ENCODE peak calls at places on chromosome 4, in eight cellular contexts. G is GM13976, H is HFF-Myc, I is mammary epithelial cell, W is lung, F is tibial nerve, K is ovary, J is fibroblast of the aortic adventitia. Q is an unnamed sample.

GRCh38 chr4:57602133-57602532 is 491.9 kb upstream of the IGFBP7 start:
- DNase-seq in W (no peak), J (no peak), K (no peak), I (no peak), G (no peak), H (no peak), F (no peak), Q (no peak)

GRCh38 chr4:4670869-4671268 is 129.0 kb upstream of the STX18 start:
- DNase-seq in W (no peak), K (no peak), G (no peak), H (no peak), I (no peak), J (no peak), F (no peak), Q (no peak)

GRCh38 chr4:102263024-102263787 is 82.1 kb downstream of the SLC39A8 start:
- DNase-seq in W (no peak), K (no peak), G (peak; percentile 41), H (no peak), F (no peak), I (peak; percentile 70), J (peak; percentile 70), Q (peak; percentile 50)

GRCh38 chr4:101594588-101594987 is 195.9 kb upstream of the BANK1 start:
- DNase-seq in W (no peak), G (no peak), I (no peak), K (no peak), F (no peak), H (no peak), J (no peak), Q (no peak)

GRCh38 chr4:21948347-21949072 is at the start of gene KCNIP4:
- DNase-seq in I (peak; percentile 34), W (no peak), K (peak; percentile 61), H (no peak), J (peak; percentile 21), G (no peak), F (no peak), Q (no peak)

GRCh38 chr4:10180927-10181744 is 64.5 kb upstream of the WDR1 start:
- DNase-seq in H (no peak), W (no peak), G (peak; percentile 45), K (no peak), I (peak; percentile 47), F (no peak), J (peak; percentile 96), Q (no peak)

GRCh38 chr4:3261411-3262207 is 12.7 kb downstream of the MSANTD1 start:
- DNase-seq in H (no peak), I (no peak), J (no peak), G (no peak), F (peak; percentile 5), K (no peak), W (no peak), Q (no peak)

GRCh38 chr4:165394275-165394674 is 15.5 kb downstream of the CPE start:
- DNase-seq in W (no peak), H (no peak), I (peak; percentile 81), J (peak; percentile 91), K (no peak), G (no peak), F (no peak), Q (no peak)

DNA sequence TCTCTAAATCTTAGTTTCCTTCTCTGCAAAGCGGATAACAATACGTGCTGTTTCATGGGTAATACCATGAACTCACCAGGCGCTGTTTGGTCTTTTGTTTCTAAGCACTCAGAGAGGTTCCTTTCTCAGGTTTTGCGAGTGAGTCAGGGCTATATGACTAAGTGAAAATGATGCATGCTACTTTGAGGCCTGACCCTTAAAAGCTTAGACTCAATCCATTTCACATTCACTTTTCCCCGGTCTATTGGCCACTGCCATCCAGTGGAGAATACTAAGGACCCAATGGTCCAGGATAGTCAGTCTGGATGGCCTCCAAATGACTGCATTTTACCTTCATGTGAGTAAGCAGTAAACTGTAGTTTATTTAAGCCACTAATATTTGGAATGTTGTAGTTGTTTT is 400.8 kb upstream of the SLIT2 start:
- DNase-seq in H (peak; percentile 70), G (no peak), F (no peak), I (peak; percentile 27), K (no peak), W (no peak), J (peak; percentile 76), Q (peak; percentile 75)
- TF ChIP-seq CTCF in H (peak; percentile 26), G (no peak), F (no peak), I (no peak), K (no peak), W (no peak), J (no peak), Q (peak; percentile 41)

GRCh38 chr4:46323891-46324290 is 66.0 kb downstream of the GABRA2 start:
- DNase-seq in W (no peak), F (no peak), K (no peak), H (no peak), G (no peak), I (no peak), J (no peak), Q (no peak)

DNA sequence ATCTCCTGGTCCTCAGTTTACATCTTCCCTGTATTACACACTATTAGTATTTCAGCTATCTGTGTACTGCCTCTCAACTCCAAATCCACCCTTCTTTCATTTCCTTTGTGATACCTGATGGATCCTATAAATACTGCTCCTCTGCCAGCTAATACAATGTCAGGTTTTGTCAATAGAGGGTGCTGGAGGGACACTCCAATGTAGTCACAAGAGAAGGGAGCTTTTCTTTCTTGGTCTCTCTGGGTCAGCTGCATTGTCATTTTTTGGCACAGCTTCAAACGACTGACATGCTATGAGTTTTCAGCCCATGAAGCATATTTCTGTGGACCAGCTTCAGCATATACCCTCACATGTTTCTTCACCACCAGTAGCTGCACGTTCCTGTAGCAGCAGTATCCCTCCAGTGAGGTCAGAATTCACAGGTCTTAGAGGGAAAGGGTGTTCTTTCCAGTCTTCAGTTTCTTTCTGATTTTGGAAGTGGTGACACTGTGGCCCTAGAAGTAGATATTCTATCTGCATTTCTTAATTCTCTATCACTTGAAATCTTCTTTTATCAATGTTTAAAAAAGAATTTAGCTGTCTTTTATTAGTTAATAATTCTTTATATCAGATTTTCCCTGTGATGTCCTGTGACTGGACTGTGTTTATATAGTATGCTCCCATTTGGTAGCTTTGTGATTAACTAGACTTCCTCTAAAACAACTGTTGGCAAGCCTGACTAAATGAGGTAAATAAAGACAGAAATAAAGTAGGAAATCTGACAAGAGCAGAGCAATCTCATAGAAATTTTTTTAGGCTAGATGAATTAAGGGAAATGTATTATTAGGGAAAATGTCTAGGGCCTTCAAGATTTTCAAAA is 60.6 kb downstream of the GABRA2 start:
- DNase-seq in J (no peak), W (no peak), F (no peak), K (no peak), H (no peak), G (peak; percentile 1), I (peak; percentile 60), Q (peak; percentile 10)
- TF ChIP-seq CTCF in J (no peak), W (no peak), F (peak; percentile 28), K (no peak), H (no peak), G (peak; percentile 37), I (peak; percentile 85), Q (peak; percentile 61)

DNA sequence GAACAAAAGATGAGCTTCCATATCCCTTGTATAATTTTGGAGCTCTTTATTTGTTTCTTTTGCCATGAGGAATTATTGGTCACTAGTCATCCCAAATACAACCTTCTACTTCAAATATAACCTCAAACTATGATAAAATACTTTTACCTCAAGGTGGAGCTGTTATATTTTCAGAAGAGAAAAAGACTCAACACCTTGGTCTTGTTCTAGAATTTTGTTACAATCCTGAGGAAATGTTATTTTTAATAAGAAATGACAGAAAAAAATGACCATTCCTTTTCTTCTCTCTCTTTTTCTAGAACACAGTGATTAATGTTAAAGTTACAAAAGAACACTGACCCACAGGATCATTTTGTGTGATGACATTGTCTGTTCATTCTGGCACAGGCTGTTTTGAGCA is 159.5 kb upstream of the CTSO start:
- DNase-seq in I (peak; percentile 4), W (no peak), F (no peak), J (no peak), G (peak; percentile 4), H (no peak), K (no peak), Q (no peak)
- TF ChIP-seq CTCF in I (peak; percentile 32), W (no peak), F (no peak), J (peak; percentile 9), G (no peak), H (no peak), K (no peak), Q (peak; percentile 24)

GRCh38 chr4:42654606-42655005 is 2.3 kb downstream of the ATP8A1 start:
- DNase-seq in G (peak; percentile 23), I (peak; percentile 63), W (peak; percentile 69), F (no peak), K (peak; percentile 14), J (peak; percentile 90), H (no peak), Q (peak; percentile 75)

GRCh38 chr4:42655248-42655647 is 1.7 kb downstream of the ATP8A1 start:
- DNase-seq in F (no peak), W (no peak), K (no peak), G (peak; percentile 24), I (no peak), J (no peak), H (no peak), Q (no peak)

GRCh38 chr4:42656986-42657792 is at the start of gene ATP8A1:
- DNase-seq in J (peak; percentile 73), G (peak; percentile 98), H (peak; percentile 43), I (peak; percentile 79), W (peak; percentile 93), K (peak; percentile 93), F (peak; percentile 88), Q (peak; percentile 34)

GRCh38 chr4:42656736-42656985 is 244 bp downstream of the ATP8A1 start:
- DNase-seq in G (no peak), H (no peak), I (no peak), K (no peak), W (no peak), J (no peak), F (no peak), Q (no peak)

GRCh38 chr4:42655921-42656735 is 777 bp downstream of the ATP8A1 start:
- DNase-seq in J (no peak), F (no peak), H (no peak), I (no peak), G (peak; percentile 46), K (no peak), W (peak; percentile 51), Q (no peak)
- TF ChIP-seq CTCF in J (no peak), F (no peak), H (no peak), I (no peak), G (no peak), K (no peak), W (no peak), Q (no peak)

DNA sequence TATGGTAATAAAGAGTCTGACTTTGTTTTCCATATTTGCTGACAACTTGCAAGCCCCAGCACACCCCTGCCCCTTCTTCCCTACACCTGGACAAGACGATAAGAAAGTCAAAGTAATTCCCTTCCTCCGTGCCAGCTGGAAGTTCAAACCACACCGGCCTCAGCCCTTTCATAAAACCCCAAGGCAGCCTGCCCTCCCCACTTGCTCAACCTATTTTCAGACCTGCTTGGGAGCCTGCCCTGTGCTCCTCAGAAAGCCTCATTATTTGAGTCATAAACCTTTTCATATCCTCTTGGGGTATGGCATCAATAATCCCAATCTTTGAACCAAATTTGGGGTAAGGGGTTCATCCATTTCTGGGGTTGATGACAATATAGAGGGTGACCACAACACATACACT is 29.5 kb downstream of the NIPAL1 start:
- DNase-seq in G (no peak), I (no peak), F (no peak), K (no peak), J (no peak), W (no peak), H (no peak), Q (no peak)
- TF ChIP-seq CTCF in G (no peak), I (no peak), F (no peak), K (no peak), J (no peak), W (no peak), H (no peak), Q (no peak)